ENCODE peak calls at places on chromosomes 13 and 19, in four cellular contexts. One of them, this sample, is unnamed.
A peak's percentile ranks its signal among the peaks of the same experiment; 100 is the strongest.

GRCh38 chr19:444677-445210 is 16.1 kb downstream of the SHC2 start:
- DNase-seq in CD8-positive, alpha-beta T cell: no peak
- DNase-seq in glutamatergic neuron: peak; percentile 9
- DNase-seq in A549: no peak
- DNase-seq in this sample: no peak

GRCh38 chr19:38697641-38698071 is 46.6 kb downstream of the CAPN12 start:
- DNase-seq in CD8-positive, alpha-beta T cell: no peak
- DNase-seq in glutamatergic neuron: no peak
- DNase-seq in A549: no peak
- DNase-seq in this sample: no peak

GRCh38 chr19:13938361-13939027 is at the start of gene PODNL1:
- DNase-seq in glutamatergic neuron: no peak
- DNase-seq in CD8-positive, alpha-beta T cell: no peak
- DNase-seq in A549: no peak
- DNase-seq in this sample: peak; percentile 71

GRCh38 chr19:46721269-46722003 is 4.5 kb upstream of the PRKD2 start:
- DNase-seq in A549: no peak
- DNase-seq in CD8-positive, alpha-beta T cell: no peak
- DNase-seq in glutamatergic neuron: peak; percentile 66
- DNase-seq in this sample: no peak

GRCh38 chr19:39448271-39448670 is 2.9 kb downstream of the SUPT5H start:
- DNase-seq in A549: no peak
- DNase-seq in glutamatergic neuron: no peak
- DNase-seq in CD8-positive, alpha-beta T cell: no peak
- DNase-seq in this sample: no peak

GRCh38 chr19:19261350-19262189 is 11.5 kb downstream of the TM6SF2 start:
- DNase-seq in glutamatergic neuron: peak; percentile 57
- DNase-seq in CD8-positive, alpha-beta T cell: no peak
- DNase-seq in A549: no peak
- DNase-seq in this sample: no peak

GRCh38 chr13:51764184-51765141 is 39.5 kb downstream of the DHRS12 start:
- DNase-seq in A549: peak; percentile 42
- DNase-seq in CD8-positive, alpha-beta T cell: peak; percentile 44
- DNase-seq in glutamatergic neuron: peak; percentile 50
- DNase-seq in this sample: peak; percentile 62

GRCh38 chr13:50805805-50806204 is 37.7 kb downstream of the DLEU7 start:
- DNase-seq in CD8-positive, alpha-beta T cell: no peak
- DNase-seq in glutamatergic neuron: no peak
- DNase-seq in A549: peak; percentile 11
- DNase-seq in this sample: no peak

GRCh38 chr19:18932216-18932841 is 8.7 kb downstream of the HOMER3 start:
- DNase-seq in A549: peak; percentile 48
- DNase-seq in glutamatergic neuron: peak; percentile 89
- DNase-seq in CD8-positive, alpha-beta T cell: peak; percentile 86
- DNase-seq in this sample: no peak

GRCh38 chr13:37869506-37869755 is 141 bp downstream of the TRPC4 start:
- DNase-seq in glutamatergic neuron: peak; percentile 15
- DNase-seq in A549: no peak
- DNase-seq in CD8-positive, alpha-beta T cell: no peak
- DNase-seq in this sample: no peak

GRCh38 chr13:43054803-43055802 is 31.7 kb downstream of the DNAJC15 start:
- DNase-seq in glutamatergic neuron: no peak
- DNase-seq in CD8-positive, alpha-beta T cell: no peak
- DNase-seq in A549: peak; percentile 10
- DNase-seq in this sample: no peak

GRCh38 chr13:72652681-72653080 is 74.7 kb downstream of the MZT1 start:
- DNase-seq in glutamatergic neuron: no peak
- DNase-seq in CD8-positive, alpha-beta T cell: no peak
- DNase-seq in A549: no peak
- DNase-seq in this sample: no peak

GRCh38 chr13:72648513-72649065 is 78.8 kb downstream of the MZT1 start:
- DNase-seq in A549: peak; percentile 4
- DNase-seq in glutamatergic neuron: no peak
- DNase-seq in CD8-positive, alpha-beta T cell: no peak
- DNase-seq in this sample: no peak

GRCh38 chr13:72645521-72645920 is 81.9 kb downstream of the MZT1 start:
- DNase-seq in CD8-positive, alpha-beta T cell: no peak
- DNase-seq in glutamatergic neuron: no peak
- DNase-seq in A549: no peak
- DNase-seq in this sample: no peak

GRCh38 chr13:72656357-72656756 is 71.1 kb downstream of the MZT1 start:
- DNase-seq in A549: no peak
- DNase-seq in glutamatergic neuron: no peak
- DNase-seq in CD8-positive, alpha-beta T cell: no peak
- DNase-seq in this sample: no peak

GRCh38 chr13:72651196-72651595 is 76.2 kb downstream of the MZT1 start:
- DNase-seq in glutamatergic neuron: no peak
- DNase-seq in A549: no peak
- DNase-seq in CD8-positive, alpha-beta T cell: no peak
- DNase-seq in this sample: no peak
- TF ChIP-seq CTCF in glutamatergic neuron: peak; percentile 42
- TF ChIP-seq CTCF in A549: no peak
- TF ChIP-seq CTCF in CD8-positive, alpha-beta T cell: no peak
- TF ChIP-seq CTCF in this sample: peak; percentile 5

DNA sequence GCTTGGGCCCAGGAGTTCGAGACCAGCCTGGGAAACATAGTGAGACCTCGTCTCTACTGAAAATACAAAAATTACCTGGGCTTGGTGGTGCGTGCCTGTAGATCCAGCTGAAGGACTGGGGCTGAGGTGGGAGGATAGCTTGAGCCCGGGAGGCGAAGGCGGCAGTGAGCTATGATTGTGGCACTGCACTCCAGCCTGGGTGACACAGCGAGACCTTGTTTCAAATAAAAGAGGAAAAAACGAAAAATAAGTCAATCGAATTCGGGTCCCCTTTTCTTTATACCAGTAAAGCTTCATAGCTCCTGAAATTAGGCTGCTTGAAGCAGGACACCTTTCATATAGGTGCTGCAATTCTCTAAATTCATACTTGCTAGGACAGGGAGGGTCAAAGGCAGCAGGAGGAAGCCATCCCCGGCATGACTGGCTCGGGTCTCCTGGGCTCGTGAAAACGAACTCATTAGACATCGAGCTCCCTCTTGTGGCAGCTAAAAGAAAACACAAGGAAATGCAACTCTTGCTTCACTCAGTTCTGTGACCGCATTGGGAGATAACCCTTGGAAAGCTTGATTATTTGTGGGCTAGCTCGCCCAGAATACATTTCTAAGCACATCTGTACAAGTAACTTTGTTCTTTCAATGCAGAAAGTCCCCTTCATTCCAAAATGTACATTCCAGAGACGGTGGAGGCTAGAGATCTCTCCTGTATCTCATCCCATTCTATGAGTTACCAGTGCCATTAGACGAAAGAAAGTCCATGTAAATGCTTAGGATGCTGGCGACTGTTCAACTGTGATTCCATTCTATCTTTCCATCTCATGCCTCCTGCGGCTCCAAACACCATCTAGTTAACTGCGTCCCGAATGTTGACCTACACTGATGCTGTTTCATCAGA is 16.8 kb downstream of the FPR2 start:
- DNase-seq in glutamatergic neuron: peak; percentile 63
- DNase-seq in A549: peak; percentile 85
- DNase-seq in CD8-positive, alpha-beta T cell: peak; percentile 39
- DNase-seq in this sample: peak; percentile 68
- TF ChIP-seq CTCF in glutamatergic neuron: peak; percentile 79
- TF ChIP-seq CTCF in A549: peak; percentile 70
- TF ChIP-seq CTCF in CD8-positive, alpha-beta T cell: peak; percentile 69
- TF ChIP-seq CTCF in this sample: peak; percentile 73

DNA sequence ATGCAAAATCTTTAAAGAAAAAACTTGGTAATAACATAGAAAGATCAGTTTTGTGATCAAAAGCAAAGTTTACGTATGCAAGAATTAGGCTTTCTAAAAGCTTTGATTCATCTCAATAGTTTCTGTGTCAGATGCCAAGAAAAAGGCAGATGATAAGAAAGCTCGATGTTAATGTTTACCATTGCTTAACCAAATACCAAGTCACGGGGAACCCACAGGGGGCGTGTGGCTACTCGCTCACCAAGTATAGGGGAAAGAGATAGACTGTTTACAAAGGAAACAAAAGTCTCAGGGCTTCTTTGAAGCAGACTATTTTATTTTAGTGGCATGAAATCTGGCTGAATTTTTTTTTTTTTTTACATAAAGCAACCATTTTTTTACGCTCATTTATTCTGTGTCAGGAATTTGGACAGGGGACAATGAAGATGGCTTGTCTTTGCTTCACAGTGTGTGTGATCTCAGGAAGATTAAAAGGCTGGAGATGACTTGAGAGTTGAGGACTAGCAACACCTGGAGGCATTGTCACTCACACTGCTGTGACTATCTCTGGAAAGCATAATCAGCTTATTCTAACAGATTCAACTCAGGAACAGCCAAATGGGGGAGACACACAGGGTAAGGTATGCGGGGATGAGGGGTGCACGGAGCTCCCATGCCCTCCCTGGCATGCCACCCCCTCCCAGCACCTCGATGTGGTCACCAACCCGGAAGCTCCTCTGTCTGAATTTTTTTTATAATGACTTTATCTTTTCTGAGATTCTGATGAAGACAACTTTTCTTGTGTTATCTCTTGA is 24.9 kb downstream of the RCBTB1 start:
- DNase-seq in A549: peak; percentile 29
- DNase-seq in CD8-positive, alpha-beta T cell: peak; percentile 11
- DNase-seq in glutamatergic neuron: no peak
- DNase-seq in this sample: peak; percentile 24
- TF ChIP-seq CTCF in A549: peak; percentile 18
- TF ChIP-seq CTCF in CD8-positive, alpha-beta T cell: no peak
- TF ChIP-seq CTCF in glutamatergic neuron: no peak
- TF ChIP-seq CTCF in this sample: peak; percentile 12

GRCh38 chr13:29906432-29907011 is 56.1 kb upstream of the UBL3 start:
- DNase-seq in CD8-positive, alpha-beta T cell: no peak
- DNase-seq in A549: no peak
- DNase-seq in glutamatergic neuron: no peak
- DNase-seq in this sample: no peak
- TF ChIP-seq CTCF in CD8-positive, alpha-beta T cell: no peak
- TF ChIP-seq CTCF in A549: no peak
- TF ChIP-seq CTCF in glutamatergic neuron: no peak
- TF ChIP-seq CTCF in this sample: no peak

GRCh38 chr13:27339299-27339698 is 68.7 kb downstream of the RASL11A start:
- DNase-seq in CD8-positive, alpha-beta T cell: peak; percentile 46
- DNase-seq in glutamatergic neuron: peak; percentile 58
- DNase-seq in A549: peak; percentile 73
- DNase-seq in this sample: no peak

GRCh38 chr13:27336005-27336673 is 65.5 kb downstream of the RASL11A start:
- DNase-seq in glutamatergic neuron: no peak
- DNase-seq in CD8-positive, alpha-beta T cell: no peak
- DNase-seq in A549: no peak
- DNase-seq in this sample: no peak

GRCh38 chr13:27338207-27338606 is 67.6 kb downstream of the RASL11A start:
- DNase-seq in A549: no peak
- DNase-seq in glutamatergic neuron: no peak
- DNase-seq in CD8-positive, alpha-beta T cell: no peak
- DNase-seq in this sample: no peak

GRCh38 chr13:27341616-27342015 is 71.0 kb downstream of the RASL11A start:
- DNase-seq in glutamatergic neuron: no peak
- DNase-seq in A549: peak; percentile 9
- DNase-seq in CD8-positive, alpha-beta T cell: no peak
- DNase-seq in this sample: no peak

GRCh38 chr13:27338816-27339215 is 68.2 kb downstream of the RASL11A start:
- DNase-seq in glutamatergic neuron: peak; percentile 31
- DNase-seq in A549: peak; percentile 42
- DNase-seq in CD8-positive, alpha-beta T cell: no peak
- DNase-seq in this sample: no peak
- TF ChIP-seq CTCF in glutamatergic neuron: no peak
- TF ChIP-seq CTCF in A549: no peak
- TF ChIP-seq CTCF in CD8-positive, alpha-beta T cell: no peak
- TF ChIP-seq CTCF in this sample: peak; percentile 24

GRCh38 chr19:21472507-21472906 is 32.9 kb upstream of the ZNF429 start:
- DNase-seq in glutamatergic neuron: no peak
- DNase-seq in CD8-positive, alpha-beta T cell: no peak
- DNase-seq in A549: no peak
- DNase-seq in this sample: no peak

GRCh38 chr19:21468791-21469190 is 36.6 kb upstream of the ZNF429 start:
- DNase-seq in CD8-positive, alpha-beta T cell: peak; percentile 14
- DNase-seq in glutamatergic neuron: no peak
- DNase-seq in A549: no peak
- DNase-seq in this sample: no peak

DNA sequence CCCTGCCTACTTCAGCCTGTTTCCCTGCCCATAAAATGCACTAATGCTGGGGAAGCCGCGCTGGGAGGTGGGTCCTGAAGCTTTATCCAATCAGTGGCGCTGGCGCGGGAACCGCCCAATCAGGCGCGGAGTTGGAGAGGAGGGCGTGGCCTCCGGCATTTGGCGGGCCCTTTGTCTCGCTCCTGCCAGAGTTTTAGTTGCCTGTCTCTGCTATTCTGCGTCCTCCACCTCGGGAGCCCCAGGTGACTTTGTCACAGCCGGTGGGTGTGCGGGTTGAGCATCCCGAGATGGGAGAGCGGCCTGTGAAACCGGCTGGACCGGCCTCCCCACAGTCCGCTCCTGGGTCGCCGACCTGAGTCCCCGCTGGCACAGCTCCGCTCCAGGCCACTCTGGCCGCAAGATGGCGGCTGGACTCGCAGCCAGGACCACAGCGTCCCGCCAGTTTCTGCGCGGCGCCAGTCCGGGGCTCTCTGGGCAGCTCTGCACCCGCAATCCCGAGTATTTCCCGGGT is 30.7 kb upstream of the ZNF429 start:
- DNase-seq in CD8-positive, alpha-beta T cell: peak; percentile 65
- DNase-seq in A549: no peak
- DNase-seq in glutamatergic neuron: peak; percentile 78
- DNase-seq in this sample: no peak
- TF ChIP-seq CTCF in CD8-positive, alpha-beta T cell: no peak
- TF ChIP-seq CTCF in A549: no peak
- TF ChIP-seq CTCF in glutamatergic neuron: no peak
- TF ChIP-seq CTCF in this sample: no peak

DNA sequence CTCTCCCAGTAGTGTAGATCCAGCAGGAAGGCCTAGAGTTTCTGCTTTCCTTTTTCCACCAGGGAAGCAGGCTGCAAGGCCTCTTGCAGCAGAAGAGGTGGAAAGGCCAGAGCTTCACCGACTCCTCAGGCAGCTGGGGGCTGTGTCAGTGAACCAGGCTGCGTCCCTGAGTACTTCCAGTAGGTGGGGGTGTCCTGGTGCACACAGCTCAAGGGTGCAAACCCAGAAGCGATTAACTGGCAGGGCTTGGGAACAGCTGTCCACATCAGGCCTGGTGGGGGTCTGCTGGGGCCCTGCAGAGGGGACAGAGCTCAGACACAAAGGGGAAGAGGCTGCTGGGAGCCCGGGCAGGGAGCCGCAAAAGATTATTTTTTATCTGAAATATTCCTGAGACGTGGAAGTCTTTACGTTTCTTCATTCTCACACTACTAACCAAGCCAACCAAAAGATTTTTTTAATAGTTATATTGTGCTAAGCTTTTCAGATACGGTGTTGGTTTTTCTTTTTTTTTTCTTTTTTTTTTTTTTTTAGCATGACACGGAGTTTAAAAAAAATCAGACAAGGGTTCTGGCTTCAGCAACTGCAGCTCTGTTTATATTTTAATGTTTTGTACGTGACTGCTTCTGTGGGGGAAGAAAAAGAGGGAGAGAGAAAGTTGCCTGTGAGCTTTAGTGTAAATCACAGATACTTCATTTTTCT is 11.0 kb downstream of the TSHZ3 start:
- DNase-seq in glutamatergic neuron: peak; percentile 83
- DNase-seq in A549: peak; percentile 50
- DNase-seq in CD8-positive, alpha-beta T cell: no peak
- DNase-seq in this sample: no peak
- TF ChIP-seq CTCF in glutamatergic neuron: peak; percentile 73
- TF ChIP-seq CTCF in A549: peak; percentile 7
- TF ChIP-seq CTCF in CD8-positive, alpha-beta T cell: peak; percentile 41
- TF ChIP-seq CTCF in this sample: peak; percentile 66

GRCh38 chr19:44694184-44694579 is 4.8 kb upstream of the CEACAM16 start:
- DNase-seq in A549: no peak
- DNase-seq in CD8-positive, alpha-beta T cell: no peak
- DNase-seq in glutamatergic neuron: no peak
- DNase-seq in this sample: no peak
- TF ChIP-seq CTCF in A549: peak; percentile 41
- TF ChIP-seq CTCF in CD8-positive, alpha-beta T cell: no peak
- TF ChIP-seq CTCF in glutamatergic neuron: no peak
- TF ChIP-seq CTCF in this sample: peak; percentile 18

GRCh38 chr13:98869408-98870090 is 108.3 kb downstream of the DOCK9 start:
- DNase-seq in glutamatergic neuron: no peak
- DNase-seq in A549: peak; percentile 6
- DNase-seq in CD8-positive, alpha-beta T cell: no peak
- DNase-seq in this sample: no peak
- TF ChIP-seq CTCF in glutamatergic neuron: peak; percentile 55
- TF ChIP-seq CTCF in A549: peak; percentile 27
- TF ChIP-seq CTCF in CD8-positive, alpha-beta T cell: no peak
- TF ChIP-seq CTCF in this sample: no peak